ENCODE peak calls at places on chromosomes 12 and 14, in six cellular contexts. I is occipital lobe; M is central memory CD8-positive, alpha-beta T cell; O is lung; S is adrenal gland; X is T-helper 22 cell. P is an unnamed sample.

GRCh38 chr12:62191747-62192485 is 68.3 kb upstream of the USP15 start:
- DNase-seq in I (peak; percentile 28), M (no peak), O (no peak), S (peak; percentile 25), X (no peak), P (no peak)

GRCh38 chr12:58105225-58106119 is 164.1 kb downstream of the ATP23 start:
- DNase-seq in I (no peak), M (no peak), O (no peak), S (no peak), X (no peak), P (no peak)

GRCh38 chr12:101892794-101893193 is 15.4 kb downstream of the DRAM1 start:
- DNase-seq in I (no peak), M (no peak), O (no peak), S (no peak), X (no peak), P (no peak)

GRCh38 chr12:93593833-93594232 is 21.4 kb downstream of the SOCS2 start:
- DNase-seq in I (no peak), M (no peak), O (no peak), S (no peak), X (no peak), P (no peak)

GRCh38 chr14:75232597-75232996 is 46.0 kb upstream of the FOS start:
- DNase-seq in I (no peak), M (no peak), O (no peak), S (no peak), X (peak; percentile 44), P (no peak)

GRCh38 chr12:117507547-117507946 is 146.1 kb upstream of the NOS1 start:
- DNase-seq in I (no peak), M (no peak), O (no peak), S (no peak), X (no peak), P (no peak)

GRCh38 chr14:53786045-53786444 is 170.6 kb downstream of the BMP4 start:
- DNase-seq in I (no peak), M (no peak), O (no peak), S (no peak), X (no peak), P (no peak)

GRCh38 chr14:53462931-53463778 is 310.0 kb upstream of the DDHD1 start:
- DNase-seq in I (no peak), M (no peak), O (peak; percentile 86), S (no peak), X (no peak), P (no peak)

GRCh38 chr14:63493246-63493645 is 49.9 kb downstream of the PPP2R5E start:
- DNase-seq in I (no peak), M (no peak), O (no peak), S (no peak), X (no peak), P (no peak)

GRCh38 chr14:87149583-87150354 is 843.2 kb downstream of the GALC start:
- DNase-seq in I (peak; percentile 27), M (no peak), O (no peak), S (no peak), X (no peak), P (no peak)

GRCh38 chr12:131425468-131425867 is 285.4 kb upstream of the SFSWAP start:
- DNase-seq in I (no peak), M (no peak), O (no peak), S (no peak), X (no peak), P (no peak)

GRCh38 chr14:72892879-72893635 is 844 bp downstream of the DPF3 start:
- DNase-seq in I (peak; percentile 18), M (no peak), O (no peak), S (peak; percentile 18), X (no peak), P (peak; percentile 43)

GRCh38 chr14:59699422-59699821 is 122.8 kb upstream of the CCDC175 start:
- DNase-seq in I (no peak), M (no peak), O (no peak), S (no peak), X (no peak), P (no peak)

GRCh38 chr12:124938066-124938465 is 23.6 kb upstream of the UBC start:
- DNase-seq in I (no peak), M (no peak), O (no peak), S (no peak), X (no peak), P (no peak)

GRCh38 chr12:104747956-104748355 is 210.1 kb downstream of the SLC41A2 start:
- DNase-seq in I (no peak), M (no peak), O (no peak), S (no peak), X (no peak), P (no peak)

GRCh38 chr12:9615420-9616135 is 7.9 kb upstream of the KLRB1 start:
- DNase-seq in I (no peak), M (no peak), O (no peak), S (no peak), X (no peak), P (no peak)

GRCh38 chr12:29228474-29229157 is 79.5 kb downstream of the FAR2 start:
- DNase-seq in I (no peak), M (no peak), O (no peak), S (no peak), X (no peak), P (no peak)

GRCh38 chr12:79174656-79175055 is 310.1 kb downstream of the SYT1 start:
- DNase-seq in I (no peak), M (no peak), O (no peak), S (no peak), X (no peak), P (no peak)

GRCh38 chr12:92417343-92417742 is 271.7 kb upstream of the BTG1 start:
- DNase-seq in I (no peak), M (no peak), O (no peak), S (no peak), X (no peak), P (no peak)

GRCh38 chr12:64029013-64029857 is 184.7 kb downstream of the SRGAP1 start:
- DNase-seq in I (no peak), M (no peak), O (no peak), S (no peak), X (no peak), P (no peak)

GRCh38 chr12:40622246-40622838 is 69.9 kb upstream of the CNTN1 start:
- DNase-seq in I (peak; percentile 3), M (no peak), O (peak; percentile 41), S (peak; percentile 37), X (no peak), P (no peak)

GRCh38 chr12:100567945-100568344 is 5.5 kb upstream of the GAS2L3 start:
- DNase-seq in I (no peak), M (no peak), O (no peak), S (no peak), X (no peak), P (no peak)

GRCh38 chr12:46964496-46965098 is 114.8 kb upstream of the PCED1B start:
- DNase-seq in I (no peak), M (no peak), O (no peak), S (peak; percentile 39), X (no peak), P (no peak)

GRCh38 chr12:93403988-93404803 is 26.5 kb downstream of the NUDT4 start:
- DNase-seq in I (no peak), M (no peak), O (no peak), S (no peak), X (no peak), P (no peak)

GRCh38 chr12:123532808-123533649 is 490 bp downstream of the RILPL1 start:
- DNase-seq in I (no peak), M (no peak), O (peak; percentile 37), S (peak; percentile 82), X (no peak), P (no peak)

GRCh38 chr14:99755629-99756603 is 37.3 kb upstream of the EML1 start:
- DNase-seq in I (peak; percentile 72), M (no peak), O (peak; percentile 72), S (peak; percentile 96), X (no peak), P (peak; percentile 53)

GRCh38 chr12:3752096-3752709 is 706 bp downstream of the CRACR2A start:
- DNase-seq in I (no peak), M (peak; percentile 41), O (peak; percentile 40), S (peak; percentile 17), X (peak; percentile 48), P (no peak)

GRCh38 chr14:89911018-89911919 is 43.3 kb downstream of the EFCAB11 start:
- DNase-seq in I (peak; percentile 23), M (no peak), O (no peak), S (no peak), X (no peak), P (peak; percentile 46)

GRCh38 chr14:55698051-55698450 is 118.0 kb downstream of the KTN1 start:
- DNase-seq in I (no peak), M (no peak), O (no peak), S (no peak), X (no peak), P (no peak)

GRCh38 chr12:124655317-124656213 is 88.2 kb upstream of the NCOR2 start:
- DNase-seq in I (peak; percentile 73), M (no peak), O (peak; percentile 61), S (peak; percentile 83), X (no peak), P (no peak)

GRCh38 chr14:53715390-53715730 is 241.3 kb downstream of the BMP4 start:
- DNase-seq in I (no peak), M (no peak), O (no peak), S (peak; percentile 22), X (no peak), P (no peak)

GRCh38 chr12:53213348-53213747 is 6.3 kb upstream of the ITGB7 start:
- DNase-seq in I (peak; percentile 57), M (peak; percentile 84), O (peak; percentile 80), S (peak; percentile 82), X (peak; percentile 57), P (peak; percentile 49)

GRCh38 chr12:82964446-82964845 is 277.7 kb downstream of the TMTC2 start:
- DNase-seq in I (no peak), M (no peak), O (no peak), S (no peak), X (no peak), P (no peak)

GRCh38 chr12:111056618-111057521 is 136.5 kb upstream of the MYL2 start:
- DNase-seq in I (no peak), M (peak; percentile 23), O (no peak), S (peak; percentile 46), X (peak; percentile 16), P (no peak)

P was measured in amygdala.